ENCODE peak calls at places on chromosome 6, in eight cellular contexts. M, W, Q, F, X, V, A and P are unnamed samples.

GRCh38 chr6:14468656-14469321 is 351.2 kb downstream of the CD83 start:
- DNase-seq in M (no peak), W (no peak), Q (no peak), F (no peak), X (no peak), V (no peak), A (no peak), P (no peak)

GRCh38 chr6:168417158-168417557 is 23.8 kb upstream of the SMOC2 start:
- DNase-seq in M (no peak), W (no peak), Q (no peak), F (no peak), X (no peak), V (no peak), A (no peak), P (no peak)

GRCh38 chr6:168418151-168418551 is 22.8 kb upstream of the SMOC2 start:
- DNase-seq in M (no peak), W (no peak), Q (no peak), F (no peak), X (no peak), V (no peak), A (no peak), P (no peak)

GRCh38 chr6:170010665-170011232 is 259.3 kb downstream of the ERMARD start:
- DNase-seq in M (no peak), W (no peak), Q (no peak), F (no peak), X (no peak), V (no peak), A (no peak), P (no peak)

GRCh38 chr6:97947841-97948240 is 664.8 kb upstream of the MMS22L start:
- DNase-seq in M (peak; percentile 73), W (no peak), Q (peak; percentile 74), F (no peak), X (no peak), V (peak; percentile 58), A (peak; percentile 11), P (no peak)

GRCh38 chr6:103983860-103984259 is 875.9 kb downstream of the HACE1 start:
- DNase-seq in M (no peak), W (no peak), Q (no peak), F (no peak), X (no peak), V (no peak), A (no peak), P (no peak)

GRCh38 chr6:130796313-130796905 is 30.8 kb upstream of the SMLR1 start:
- DNase-seq in M (peak; percentile 83), W (no peak), Q (peak; percentile 9), F (peak; percentile 75), X (no peak), V (peak; percentile 47), A (peak; percentile 89), P (no peak)

GRCh38 chr6:27753668-27754407 is 158.4 kb downstream of the OR2B2 start:
- DNase-seq in M (peak; percentile 85), W (peak; percentile 50), Q (peak; percentile 91), F (peak; percentile 80), X (peak; percentile 17), V (peak; percentile 53), A (peak; percentile 91), P (peak; percentile 81)

GRCh38 chr6:44452725-44453124 is 65.2 kb downstream of the CDC5L start:
- DNase-seq in M (peak; percentile 72), W (no peak), Q (peak; percentile 61), F (peak; percentile 87), X (no peak), V (no peak), A (peak; percentile 79), P (no peak)

GRCh38 chr6:76803038-76803580 is 660.2 kb downstream of the HTR1B start:
- DNase-seq in M (no peak), W (no peak), Q (no peak), F (no peak), X (no peak), V (no peak), A (no peak), P (no peak)

GRCh38 chr6:159762681-159763293 is 942 bp downstream of the ACAT2 start:
- DNase-seq in M (no peak), W (no peak), Q (peak; percentile 9), F (no peak), X (peak; percentile 43), V (peak; percentile 19), A (no peak), P (no peak)

GRCh38 chr6:85574932-85575598 is 18.6 kb downstream of the SNX14 start:
- DNase-seq in M (peak; percentile 47), W (no peak), Q (peak; percentile 72), F (peak; percentile 82), X (no peak), V (no peak), A (peak; percentile 63), P (no peak)

GRCh38 chr6:80674669-80675068 is 568.2 kb downstream of the BCKDHB start:
- DNase-seq in M (no peak), W (no peak), Q (no peak), F (no peak), X (no peak), V (no peak), A (no peak), P (no peak)

GRCh38 chr6:39934060-39934757 is at the start of gene MOCS1:
- DNase-seq in M (peak; percentile 71), W (peak; percentile 12), Q (peak; percentile 42), F (peak; percentile 67), X (peak; percentile 90), V (peak; percentile 87), A (peak; percentile 78), P (peak; percentile 81)

GRCh38 chr6:33926451-33926850 is 122.6 kb upstream of the MLN start:
- DNase-seq in M (no peak), W (no peak), Q (peak; percentile 8), F (no peak), X (no peak), V (no peak), A (peak; percentile 15), P (peak; percentile 17)

GRCh38 chr6:40550096-40550731 is 37.0 kb downstream of the LRFN2 start:
- DNase-seq in M (peak; percentile 66), W (peak; percentile 7), Q (peak; percentile 53), F (peak; percentile 9), X (no peak), V (peak; percentile 20), A (peak; percentile 50), P (no peak)

GRCh38 chr6:51330971-51331370 is 512.3 kb downstream of the TFAP2B start:
- DNase-seq in M (no peak), W (no peak), Q (no peak), F (no peak), X (no peak), V (no peak), A (no peak), P (no peak)

GRCh38 chr6:43521836-43522235 is 4.9 kb downstream of the POLR1C start:
- DNase-seq in M (no peak), W (no peak), Q (no peak), F (no peak), X (no peak), V (no peak), A (no peak), P (no peak)

GRCh38 chr6:161100072-161100471 is 108.5 kb downstream of the MAP3K4 start:
- DNase-seq in M (no peak), W (no peak), Q (no peak), F (no peak), X (peak; percentile 46), V (no peak), A (no peak), P (no peak)

GRCh38 chr6:127737768-127738167 is 160.8 kb downstream of the C6orf58 start:
- DNase-seq in M (no peak), W (no peak), Q (no peak), F (peak; percentile 2), X (no peak), V (no peak), A (peak; percentile 5), P (no peak)

GRCh38 chr6:88135578-88136114 is 30.5 kb downstream of the CNR1 start:
- DNase-seq in M (no peak), W (no peak), Q (no peak), F (no peak), X (no peak), V (no peak), A (no peak), P (no peak)

GRCh38 chr6:152399409-152399808 is 237.8 kb downstream of the SYNE1 start:
- DNase-seq in M (no peak), W (no peak), Q (no peak), F (no peak), X (no peak), V (no peak), A (no peak), P (no peak)

GRCh38 chr6:2999005-2999620 is 581 bp upstream of the NQO2 start:
- DNase-seq in M (peak; percentile 79), W (no peak), Q (peak; percentile 72), F (peak; percentile 83), X (no peak), V (no peak), A (peak; percentile 83), P (no peak)

GRCh38 chr6:126381498-126381897 is 41.6 kb downstream of the CENPW start:
- DNase-seq in M (no peak), W (no peak), Q (no peak), F (no peak), X (no peak), V (no peak), A (no peak), P (no peak)

GRCh38 chr6:121849477-121849876 is 414.0 kb downstream of the GJA1 start:
- DNase-seq in M (peak; percentile 87), W (no peak), Q (peak; percentile 61), F (peak; percentile 54), X (peak; percentile 10), V (peak; percentile 79), A (peak; percentile 75), P (peak; percentile 83)

GRCh38 chr6:15245361-15246216 is at the start of gene JARID2:
- DNase-seq in M (peak; percentile 99), W (peak; percentile 94), Q (peak; percentile 97), F (peak; percentile 98), X (peak; percentile 97), V (peak; percentile 99), A (peak; percentile 98), P (peak; percentile 97)

GRCh38 chr6:118892248-118893094 is 1.5 kb upstream of the ASF1A start:
- DNase-seq in M (no peak), W (no peak), Q (no peak), F (no peak), X (no peak), V (no peak), A (no peak), P (no peak)

GRCh38 chr6:28335564-28336283 is at the start of gene ZSCAN31:
- DNase-seq in M (peak; percentile 99), W (peak; percentile 73), Q (peak; percentile 94), F (peak; percentile 97), X (peak; percentile 93), V (peak; percentile 97), A (peak; percentile 98), P (peak; percentile 92)

GRCh38 chr6:108008363-108008762 is 50.4 kb upstream of the SEC63 start:
- DNase-seq in M (no peak), W (no peak), Q (no peak), F (no peak), X (no peak), V (no peak), A (no peak), P (no peak)

GRCh38 chr6:51775942-51776860 is 311.2 kb downstream of the PKHD1 start:
- DNase-seq in M (no peak), W (no peak), Q (no peak), F (no peak), X (no peak), V (no peak), A (no peak), P (no peak)

GRCh38 chr6:140849441-140849840 is 1283.3 kb upstream of the GJE1 start:
- DNase-seq in M (peak; percentile 58), W (no peak), Q (no peak), F (no peak), X (no peak), V (no peak), A (peak; percentile 16), P (no peak)

GRCh38 chr6:84921891-84922290 is 157.5 kb upstream of the TBX18 start:
- DNase-seq in M (no peak), W (no peak), Q (peak; percentile 4), F (no peak), X (no peak), V (no peak), A (no peak), P (no peak)